ENCODE peak calls at places on chromosomes 13 and 19, in seven cellular contexts. V is nephron progenitor cell, L is foreskin fibroblast, F is sigmoid colon, W is tibial nerve, N is endothelial cell, K is AG10803. M is an unnamed sample.

GRCh38 chr19:4738734-4739133 is 15.1 kb upstream of the DPP9 start:
- DNase-seq in W (no peak), N (no peak), K (peak), L (peak), F (no peak), V (no peak), M (no peak)

GRCh38 chr19:18346091-18346490 is 5.7 kb downstream of the PGPEP1 start:
- DNase-seq in V (no peak), K (no peak), F (no peak), N (no peak), W (no peak), L (no peak), M (no peak)

GRCh38 chr13:104648291-104648690 is 1582.1 kb upstream of the SLC10A2 start:
- DNase-seq in K (no peak), L (no peak), W (no peak), V (peak), N (no peak), F (no peak), M (no peak)

GRCh38 chr19:15498910-15499309 is 9.4 kb upstream of the CYP4F22 start:
- DNase-seq in F (no peak), K (no peak), N (no peak), V (no peak), L (no peak), W (no peak), M (no peak)

GRCh38 chr19:3482507-3483225 is 575 bp downstream of the SMIM44 start:
- DNase-seq in V (no peak), F (no peak), K (no peak), L (no peak), N (no peak), W (no peak), M (no peak)

GRCh38 chr13:74066937-74067336 is 67.3 kb downstream of the KLF12 start:
- DNase-seq in F (no peak), N (no peak), K (no peak), V (no peak), L (no peak), W (no peak), M (peak)

GRCh38 chr19:5253403-5254110 is 87.1 kb downstream of the PTPRS start:
- DNase-seq in K (peak), V (no peak), F (no peak), W (peak), L (peak), N (no peak), M (peak)

GRCh38 chr13:32047796-32048195 is 16.2 kb downstream of the FRY start:
- DNase-seq in F (no peak), W (no peak), L (no peak), K (no peak), V (no peak), N (no peak), M (no peak)

GRCh38 chr19:40013991-40014390 is 17.1 kb downstream of the ZNF546 start:
- DNase-seq in N (no peak), V (no peak), L (no peak), F (no peak), W (no peak), K (no peak), M (no peak)

GRCh38 chr19:30896551-30896950 is 452.7 kb downstream of the TSHZ3 start:
- DNase-seq in K (no peak), N (no peak), F (no peak), L (no peak), V (no peak), W (no peak), M (no peak)

GRCh38 chr13:37899753-37900152 is 30.2 kb upstream of the TRPC4 start:
- DNase-seq in N (no peak), F (no peak), V (no peak), W (no peak), K (no peak), L (no peak), M (no peak)

GRCh38 chr13:111905609-111905945 is 161.4 kb upstream of the SOX1 start:
- DNase-seq in F (no peak), V (no peak), K (no peak), L (no peak), W (no peak), N (no peak), M (no peak)

GRCh38 chr19:48796468-48797083 is 14.3 kb downstream of the BCAT2 start:
- DNase-seq in W (no peak), L (no peak), F (no peak), N (no peak), K (no peak), V (no peak), M (no peak)

GRCh38 chr13:77345150-77345780 is 18.4 kb upstream of the MYCBP2 start:
- DNase-seq in N (no peak), W (no peak), K (no peak), F (no peak), L (no peak), V (no peak), M (no peak)

GRCh38 chr19:54560881-54561385 is 12.7 kb upstream of the LILRA2 start:
- DNase-seq in K (no peak), W (no peak), N (no peak), V (no peak), F (no peak), L (no peak), M (no peak)

GRCh38 chr13:93004919-93005318 is 221.7 kb upstream of the GPC6 start:
- DNase-seq in K (peak), F (no peak), N (no peak), L (no peak), V (no peak), W (no peak), M (no peak)
- TF ChIP-seq CTCF in K (peak), F (no peak), N (no peak), L (peak), V (no peak), W (no peak), M (peak)

GRCh38 chr13:112911883-112912282 is 57.1 kb upstream of the MCF2L start:
- DNase-seq in L (no peak), F (no peak), V (no peak), N (no peak), K (no peak), W (no peak), M (no peak)

GRCh38 chr13:112912726-112913440 is 56.1 kb upstream of the MCF2L start:
- DNase-seq in V (no peak), N (no peak), L (no peak), F (no peak), W (no peak), K (no peak), M (no peak)

GRCh38 chr13:112910016-112910415 is 59.0 kb upstream of the MCF2L start:
- DNase-seq in V (no peak), N (no peak), W (no peak), K (peak), F (no peak), L (no peak), M (no peak)

GRCh38 chr13:112910616-112911280 is 58.3 kb upstream of the MCF2L start:
- DNase-seq in W (no peak), L (no peak), F (peak), K (no peak), N (no peak), V (no peak), M (no peak)

GRCh38 chr13:112911285-112911701 is 57.7 kb upstream of the MCF2L start:
- DNase-seq in F (peak), L (no peak), K (no peak), W (no peak), N (no peak), V (no peak), M (no peak)
- TF ChIP-seq CTCF in F (no peak), L (no peak), K (no peak), W (no peak), N (no peak), V (no peak), M (no peak)

DNA sequence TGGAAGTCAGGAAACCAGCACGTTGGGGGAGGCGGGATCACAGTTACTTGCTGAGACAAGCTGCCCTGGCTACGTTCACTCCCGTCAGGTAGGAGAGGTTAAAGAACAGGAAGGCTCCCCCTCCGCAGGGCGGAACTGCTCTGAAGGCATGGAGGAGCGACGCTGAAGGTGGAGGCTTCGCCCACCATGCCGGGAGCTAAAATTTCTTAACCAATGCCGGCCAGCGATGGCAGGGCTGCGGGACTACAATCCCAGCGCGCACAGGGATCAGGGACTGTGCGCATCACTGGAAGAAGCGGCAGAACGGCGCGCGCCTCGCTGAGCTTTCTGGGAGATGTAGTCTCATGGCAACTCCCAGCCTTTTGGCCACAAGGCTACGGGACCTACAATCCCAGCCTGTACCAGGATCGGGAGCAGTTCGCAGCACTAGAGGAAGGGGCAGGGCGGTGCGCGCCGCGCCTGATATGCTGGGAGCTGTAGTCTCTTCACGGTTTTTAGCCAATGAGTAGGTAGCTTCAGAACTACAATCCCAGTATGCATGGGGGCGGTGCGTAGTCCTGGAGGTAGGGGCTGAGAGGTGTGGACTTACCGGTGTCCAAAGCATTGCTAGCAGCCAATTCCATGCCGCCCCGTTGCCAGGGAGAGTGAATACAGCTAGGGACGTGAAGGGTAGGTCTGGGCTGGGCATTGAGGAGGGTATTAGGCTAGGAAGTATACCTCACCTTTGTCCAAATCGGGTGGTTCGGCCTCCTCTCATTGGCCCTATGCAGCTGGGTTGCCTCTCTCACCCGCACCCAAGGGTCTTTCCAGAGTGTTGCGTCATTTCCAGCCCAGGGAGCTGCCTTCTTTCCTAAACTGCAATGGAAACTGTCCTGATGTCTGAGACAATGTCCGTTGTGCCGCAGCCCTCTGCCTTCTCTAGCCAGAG is 12.8 kb upstream of the ZNF682 start:
- DNase-seq in W (peak), V (peak), F (peak), N (peak), K (peak), L (peak), M (peak)
- TF ChIP-seq CTCF in W (no peak), V (no peak), F (no peak), N (no peak), K (no peak), L (no peak), M (no peak)

GRCh38 chr13:67343777-67344176 is 113.6 kb upstream of the PCDH9 start:
- DNase-seq in K (no peak), F (no peak), V (no peak), N (no peak), W (no peak), L (no peak), M (no peak)
- TF ChIP-seq CTCF in K (no peak), F (no peak), V (no peak), N (no peak), W (no peak), L (no peak), M (no peak)

GRCh38 chr19:35108730-35109129 is 6.9 kb upstream of the FXYD3 start:
- DNase-seq in V (no peak), F (no peak), W (no peak), K (no peak), L (no peak), N (no peak), M (no peak)

GRCh38 chr19:35106898-35107540 is 8.6 kb upstream of the FXYD3 start:
- DNase-seq in N (no peak), F (no peak), W (no peak), V (no peak), L (no peak), K (no peak), M (no peak)

GRCh38 chr19:35105411-35106290 is 10.0 kb upstream of the FXYD3 start:
- DNase-seq in K (no peak), W (no peak), L (no peak), N (no peak), V (no peak), F (no peak), M (no peak)

GRCh38 chr19:35106291-35106583 is 9.4 kb upstream of the FXYD3 start:
- DNase-seq in K (no peak), F (no peak), N (no peak), L (no peak), V (no peak), W (no peak), M (no peak)

GRCh38 chr19:35107541-35107939 is 8.1 kb upstream of the FXYD3 start:
- DNase-seq in N (no peak), F (peak), V (no peak), L (peak), W (peak), K (peak), M (no peak)
- TF ChIP-seq CTCF in N (no peak), F (no peak), V (no peak), L (no peak), W (no peak), K (no peak), M (no peak)

DNA sequence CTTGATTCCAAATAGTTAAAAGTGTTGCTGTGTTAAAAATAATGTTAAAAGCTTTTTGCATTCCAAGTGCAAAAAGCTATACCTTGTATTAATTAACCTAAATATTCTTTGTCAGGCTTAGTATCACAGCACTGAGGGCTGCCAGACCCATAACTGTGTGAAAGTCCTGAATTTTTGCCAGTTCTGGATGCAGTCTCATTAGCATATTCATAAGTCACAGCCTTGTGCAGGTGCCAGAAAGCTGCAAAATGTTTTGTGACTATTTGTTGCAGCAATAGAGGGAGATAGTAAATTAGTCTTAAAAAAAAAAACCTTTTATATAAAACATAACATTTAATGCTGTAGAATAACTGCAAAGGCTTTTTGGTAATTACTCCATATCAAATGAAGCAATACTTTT is 56.6 kb downstream of the SLITRK1 start:
- DNase-seq in V (no peak), L (no peak), F (no peak), N (no peak), W (no peak), K (no peak), M (no peak)
- TF ChIP-seq CTCF in V (no peak), L (no peak), F (no peak), N (no peak), W (no peak), K (no peak), M (no peak)